ENCODE peak calls at places on chromosomes 12 and 14, in eight cellular contexts. J is H4, Q is D341Med, P is dermis blood vessel endothelial cell, S is NT2/D1, K is sciatic nerve, O is NCI-H1092, W is AG09309. L is an unnamed sample.

GRCh38 chr14:37579250-37579649 is 15.8 kb downstream of the FOXA1 start:
- DNase-seq in J (no peak), Q (no peak), P (no peak), S (no peak), K (no peak), O (no peak), W (no peak), L (no peak)

GRCh38 chr14:76261371-76261811 is 109.7 kb downstream of the GPATCH2L start:
- DNase-seq in J (no peak), Q (no peak), P (no peak), S (peak), K (no peak), O (no peak), W (no peak), L (no peak)

GRCh38 chr12:7039403-7039802 is 21.1 kb upstream of the C1S start:
- DNase-seq in J (no peak), Q (no peak), P (no peak), S (no peak), K (no peak), O (no peak), W (no peak), L (no peak)

GRCh38 chr12:6303046-6303445 is 7.4 kb upstream of the PLEKHG6 start:
- DNase-seq in J (no peak), Q (no peak), P (no peak), S (no peak), K (no peak), O (no peak), W (no peak), L (no peak)

GRCh38 chr14:93648440-93649168 is 139.7 kb downstream of the PRIMA1 start:
- DNase-seq in J (peak), Q (peak), P (no peak), S (peak), K (no peak), O (no peak), W (no peak), L (no peak)

GRCh38 chr12:104985206-104985605 is 910 bp upstream of the NOPCHAP1 start:
- DNase-seq in J (no peak), Q (no peak), P (peak), S (no peak), K (no peak), O (no peak), W (no peak), L (no peak)

GRCh38 chr14:104510216-104510615 is 69.3 kb upstream of the C14orf180 start:
- DNase-seq in J (no peak), Q (no peak), P (no peak), S (no peak), K (no peak), O (no peak), W (no peak), L (no peak)

GRCh38 chr12:68794653-68795253 is 13.2 kb upstream of the MDM2 start:
- DNase-seq in J (no peak), Q (no peak), P (no peak), S (no peak), K (no peak), O (no peak), W (no peak), L (no peak)

GRCh38 chr14:92726135-92726932 is 22.1 kb downstream of the LGMN start:
- DNase-seq in J (peak), Q (no peak), P (peak), S (no peak), K (no peak), O (no peak), W (peak), L (no peak)

GRCh38 chr14:70663707-70664179 is 22.0 kb downstream of the TTC9 start:
- DNase-seq in J (no peak), Q (no peak), P (no peak), S (no peak), K (no peak), O (no peak), W (peak), L (no peak)

GRCh38 chr12:11648514-11649412 is 711 bp upstream of the ETV6 start:
- DNase-seq in J (peak), Q (peak), P (peak), S (peak), K (peak), O (peak), W (no peak), L (peak)

GRCh38 chr12:23640754-23641153 is 308.7 kb downstream of the SOX5 start:
- DNase-seq in J (no peak), Q (no peak), P (no peak), S (peak), K (no peak), O (peak), W (no peak), L (peak)

GRCh38 chr12:19412844-19413243 is 26.4 kb upstream of the AEBP2 start:
- DNase-seq in J (no peak), Q (no peak), P (no peak), S (no peak), K (peak), O (no peak), W (no peak), L (no peak)

GRCh38 chr14:37974421-37974820 is 233.3 kb upstream of the SSTR1 start:
- DNase-seq in J (no peak), Q (no peak), P (no peak), S (no peak), K (no peak), O (no peak), W (no peak), L (no peak)

GRCh38 chr14:56494167-56494566 is 85.4 kb upstream of the TMEM260 start:
- DNase-seq in J (no peak), Q (no peak), P (no peak), S (no peak), K (no peak), O (no peak), W (no peak), L (no peak)

GRCh38 chr14:88354358-88354757 is 31.1 kb upstream of the SPATA7 start:
- DNase-seq in J (no peak), Q (no peak), P (no peak), S (no peak), K (no peak), O (no peak), W (no peak), L (no peak)

GRCh38 chr14:100304825-100305445 is 1.3 kb downstream of the SLC25A29 start:
- DNase-seq in J (no peak), Q (peak), P (peak), S (no peak), K (peak), O (peak), W (no peak), L (peak)

GRCh38 chr14:67765192-67765834 is 51.1 kb downstream of the ZFYVE26 start:
- DNase-seq in J (no peak), Q (no peak), P (no peak), S (no peak), K (no peak), O (no peak), W (no peak), L (no peak)

GRCh38 chr12:102690267-102690666 is 209.9 kb upstream of the IGF1 start:
- DNase-seq in J (no peak), Q (no peak), P (no peak), S (peak), K (no peak), O (no peak), W (no peak), L (no peak)

GRCh38 chr12:50618864-50619609 is 114.3 kb downstream of the DIP2B start:
- DNase-seq in J (peak), Q (no peak), P (no peak), S (no peak), K (no peak), O (no peak), W (no peak), L (no peak)

GRCh38 chr12:47753021-47754001 is 5.4 kb downstream of the RAPGEF3 start:
- DNase-seq in J (peak), Q (no peak), P (peak), S (peak), K (no peak), O (no peak), W (no peak), L (no peak)

GRCh38 chr12:118981285-118982201 is at the start of gene SRRM4:
- DNase-seq in J (no peak), Q (peak), P (peak), S (peak), K (no peak), O (peak), W (no peak), L (peak)

GRCh38 chr14:57277062-57277461 is 8.3 kb downstream of the AP5M1 start:
- DNase-seq in J (no peak), Q (no peak), P (no peak), S (no peak), K (no peak), O (no peak), W (no peak), L (no peak)

GRCh38 chr14:104085032-104085888 is at the start of gene ASPG:
- DNase-seq in J (no peak), Q (peak), P (no peak), S (no peak), K (peak), O (no peak), W (no peak), L (no peak)

GRCh38 chr12:86669010-86669409 is 412.8 kb upstream of the MGAT4C start:
- DNase-seq in J (no peak), Q (no peak), P (no peak), S (no peak), K (no peak), O (no peak), W (no peak), L (no peak)

GRCh38 chr12:85825751-85826150 is 10.5 kb downstream of the RASSF9 start:
- DNase-seq in J (no peak), Q (no peak), P (no peak), S (no peak), K (no peak), O (no peak), W (no peak), L (peak)

GRCh38 chr14:104101651-104102281 is 16.3 kb downstream of the ASPG start:
- DNase-seq in J (no peak), Q (no peak), P (no peak), S (no peak), K (no peak), O (no peak), W (no peak), L (no peak)

GRCh38 chr12:61487728-61488127 is 772.5 kb upstream of the USP15 start:
- DNase-seq in J (no peak), Q (no peak), P (no peak), S (no peak), K (no peak), O (no peak), W (no peak), L (no peak)

GRCh38 chr12:79881351-79881750 is 53.5 kb downstream of the PPP1R12A start:
- DNase-seq in J (no peak), Q (no peak), P (no peak), S (no peak), K (no peak), O (no peak), W (no peak), L (no peak)

GRCh38 chr12:67082221-67082620 is 186.9 kb upstream of the CAND1 start:
- DNase-seq in J (no peak), Q (no peak), P (no peak), S (no peak), K (no peak), O (no peak), W (no peak), L (no peak)

GRCh38 chr12:56163533-56164344 is 5.6 kb downstream of the MYL6 start:
- DNase-seq in J (no peak), Q (no peak), P (no peak), S (no peak), K (no peak), O (no peak), W (no peak), L (no peak)

GRCh38 chr12:18850752-18851151 is 112.8 kb downstream of the CAPZA3 start:
- DNase-seq in J (no peak), Q (no peak), P (no peak), S (no peak), K (no peak), O (no peak), W (no peak), L (no peak)

GRCh38 chr14:89720076-89720687 is 234.3 kb downstream of the EFCAB11 start:
- DNase-seq in J (no peak), Q (no peak), P (no peak), S (no peak), K (no peak), O (no peak), W (no peak), L (no peak)

GRCh38 chr12:48021485-48022179 is 17.4 kb upstream of the COL2A1 start:
- DNase-seq in J (peak), Q (no peak), P (no peak), S (peak), K (no peak), O (no peak), W (no peak), L (peak)

GRCh38 chr12:6135071-6135470 is 10.6 kb upstream of the VWF start:
- DNase-seq in J (no peak), Q (no peak), P (peak), S (no peak), K (no peak), O (no peak), W (no peak), L (no peak)

GRCh38 chr12:25187781-25188180 is 7.2 kb downstream of the DNAI7 start:
- DNase-seq in J (peak), Q (no peak), P (no peak), S (no peak), K (no peak), O (no peak), W (peak), L (no peak)

GRCh38 chr14:22271838-22272237 is 317.2 kb downstream of the DAD1 start:
- DNase-seq in J (no peak), Q (no peak), P (no peak), S (no peak), K (no peak), O (no peak), W (no peak), L (no peak)

GRCh38 chr14:103502877-103503276 is 19.8 kb downstream of the CKB start:
- DNase-seq in J (no peak), Q (no peak), P (no peak), S (no peak), K (peak), O (no peak), W (no peak), L (no peak)

L was measured in NCI-H1105.